ENCODE peak calls at places on chromosomes 2 and 18, in four cellular contexts. I, C, L and M are unnamed samples.

GRCh38 chr18:33755918-33756590 is 178.0 kb downstream of the ASXL3 start:
- DNase-seq in L (no peak), C (peak; percentile 71), I (peak; percentile 29), M (no peak)

GRCh38 chr18:8816805-8817204 is 111.4 kb downstream of the MTCL1 start:
- DNase-seq in L (no peak), I (no peak), C (no peak), M (no peak)

GRCh38 chr2:119022678-119023077 is 80.7 kb downstream of the MARCO start:
- DNase-seq in I (no peak), L (no peak), C (no peak), M (no peak)

GRCh38 chr18:54806526-54806925 is 21.8 kb upstream of the RAB27B start:
- DNase-seq in I (no peak), L (no peak), C (no peak), M (no peak)

GRCh38 chr2:214052235-214052634 is 358.6 kb upstream of the VWC2L start:
- DNase-seq in L (no peak), C (no peak), I (no peak), M (no peak)

GRCh38 chr18:63679820-63680606 is 18.3 kb upstream of the SERPINB3 start:
- DNase-seq in L (no peak), I (peak; percentile 14), C (no peak), M (no peak)

GRCh38 chr2:125227843-125228392 is 1202.8 kb downstream of the CNTNAP5 start:
- DNase-seq in C (no peak), L (no peak), I (no peak), M (no peak)

GRCh38 chr2:111634050-111634784 is 249.8 kb downstream of the ANAPC1 start:
- DNase-seq in C (no peak), L (no peak), I (no peak), M (no peak)

GRCh38 chr2:232528746-232529445 is 2.9 kb downstream of the CHRND start:
- DNase-seq in C (no peak), L (peak; percentile 59), I (no peak), M (no peak)

GRCh38 chr2:108323619-108324018 is 34.9 kb downstream of the SULT1C2 start:
- DNase-seq in I (no peak), C (no peak), L (no peak), M (no peak)

GRCh38 chr2:42328148-42328833 is 32.7 kb downstream of the COX7A2L start:
- DNase-seq in I (peak; percentile 49), L (no peak), C (no peak), M (no peak)

GRCh38 chr2:238290079-238290478 is 1.7 kb upstream of the PER2 start:
- DNase-seq in L (peak; percentile 82), C (peak; percentile 83), I (peak; percentile 100), M (peak; percentile 79)

GRCh38 chr2:62319061-62319460 is 123.1 kb downstream of the B3GNT2 start:
- DNase-seq in L (no peak), C (no peak), I (no peak), M (peak; percentile 49)

GRCh38 chr2:1496394-1496821 is 83.1 kb downstream of the TPO start:
- DNase-seq in I (no peak), C (peak; percentile 13), L (peak; percentile 59), M (no peak)

GRCh38 chr2:39266139-39266805 is 22.5 kb upstream of the CDKL4 start:
- DNase-seq in L (no peak), I (no peak), C (no peak), M (no peak)

GRCh38 chr18:54822872-54823845 is 5.1 kb upstream of the RAB27B start:
- DNase-seq in L (no peak), C (no peak), I (peak; percentile 96), M (no peak)

GRCh38 chr2:187372213-187372612 is 75.8 kb downstream of the CALCRL start:
- DNase-seq in L (no peak), I (no peak), C (no peak), M (no peak)

GRCh38 chr2:23423062-23423872 is 38.3 kb downstream of the KLHL29 start:
- DNase-seq in L (peak; percentile 52), I (no peak), C (no peak), M (no peak)

GRCh38 chr18:14969507-14969906 is 221.5 kb downstream of the ANKRD30B start:
- DNase-seq in I (no peak), L (no peak), C (no peak), M (no peak)

GRCh38 chr2:102376052-102376591 is 20.5 kb downstream of the IL18R1 start:
- DNase-seq in C (no peak), L (no peak), I (no peak), M (no peak)

GRCh38 chr18:23618862-23619387 is 32.6 kb upstream of the NPC1 start:
- DNase-seq in L (peak; percentile 76), I (peak; percentile 55), C (peak; percentile 54), M (no peak)

GRCh38 chr2:151189125-151189524 is 72.5 kb downstream of the RBM43 start:
- DNase-seq in C (no peak), L (no peak), I (no peak), M (no peak)

GRCh38 chr2:206876176-206876575 is 63.1 kb upstream of the CPO start:
- DNase-seq in I (no peak), C (no peak), L (no peak), M (no peak)

GRCh38 chr2:149075868-149076267 is 37.4 kb downstream of the LYPD6B start:
- DNase-seq in L (no peak), I (no peak), C (no peak), M (no peak)

GRCh38 chr2:209422191-209422754 is 1.6 kb upstream of the MAP2 start:
- DNase-seq in I (no peak), L (no peak), C (no peak), M (no peak)

GRCh38 chr2:209426432-209426831 is 2.6 kb downstream of the MAP2 start:
- DNase-seq in I (peak; percentile 56), L (no peak), C (no peak), M (no peak)

GRCh38 chr2:209425082-209426071 is 1.5 kb downstream of the MAP2 start:
- DNase-seq in I (peak; percentile 52), L (no peak), C (no peak), M (peak; percentile 44)

DNA sequence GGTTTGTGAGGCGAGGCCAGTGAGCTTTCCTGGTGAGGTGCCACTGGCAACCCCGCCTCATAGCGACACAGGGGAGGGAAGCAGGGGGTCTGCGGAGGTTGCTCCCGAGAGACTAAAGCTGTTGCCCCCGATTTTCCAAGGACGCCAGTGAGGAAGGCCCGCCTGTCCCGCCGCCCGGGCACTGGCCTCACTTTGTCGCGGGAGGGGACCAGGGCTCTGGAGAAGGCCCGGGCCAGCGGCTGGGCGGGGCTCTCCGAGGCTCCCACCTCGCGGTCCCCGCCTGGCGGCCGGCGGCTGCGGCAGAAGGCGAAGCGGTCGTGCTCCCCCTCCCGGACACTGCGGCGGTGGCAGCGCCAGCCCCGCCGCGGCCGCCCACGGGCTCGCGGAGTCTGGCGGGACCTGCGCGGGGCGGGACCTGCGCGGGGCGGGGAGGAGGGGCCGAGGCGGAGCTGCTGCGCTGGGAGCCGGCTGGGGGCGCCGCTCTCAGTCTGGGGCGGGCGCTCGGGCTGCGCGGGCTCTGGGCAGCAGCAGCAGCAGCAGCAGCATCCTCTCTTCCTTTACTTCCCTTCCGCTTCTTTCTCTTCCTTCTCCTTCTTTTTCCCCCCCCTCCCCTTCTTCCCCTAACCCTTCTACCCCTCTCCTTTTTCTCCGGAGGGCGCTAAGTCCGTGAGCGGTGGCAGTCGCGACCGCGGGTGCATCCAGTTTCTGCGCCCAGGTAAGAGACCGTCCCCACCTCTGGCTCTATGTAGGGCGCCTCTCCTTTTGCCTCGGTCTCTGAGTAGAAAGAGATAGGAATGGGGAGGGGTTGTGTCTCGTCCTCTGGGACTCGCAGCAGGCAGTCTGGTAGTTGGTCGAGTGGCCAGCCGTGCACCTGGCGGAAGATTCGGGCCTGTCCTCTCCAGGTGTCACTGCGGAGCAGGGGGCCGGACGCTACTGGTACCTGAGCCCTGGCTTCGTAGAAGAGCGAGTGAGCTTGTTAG is at the start of gene MAP2:
- DNase-seq in I (peak; percentile 77), C (peak; percentile 82), L (peak; percentile 94), M (peak; percentile 84)
- TF ChIP-seq POLR2A in I (no peak), C (no peak), L (no peak), M (no peak)

DNA sequence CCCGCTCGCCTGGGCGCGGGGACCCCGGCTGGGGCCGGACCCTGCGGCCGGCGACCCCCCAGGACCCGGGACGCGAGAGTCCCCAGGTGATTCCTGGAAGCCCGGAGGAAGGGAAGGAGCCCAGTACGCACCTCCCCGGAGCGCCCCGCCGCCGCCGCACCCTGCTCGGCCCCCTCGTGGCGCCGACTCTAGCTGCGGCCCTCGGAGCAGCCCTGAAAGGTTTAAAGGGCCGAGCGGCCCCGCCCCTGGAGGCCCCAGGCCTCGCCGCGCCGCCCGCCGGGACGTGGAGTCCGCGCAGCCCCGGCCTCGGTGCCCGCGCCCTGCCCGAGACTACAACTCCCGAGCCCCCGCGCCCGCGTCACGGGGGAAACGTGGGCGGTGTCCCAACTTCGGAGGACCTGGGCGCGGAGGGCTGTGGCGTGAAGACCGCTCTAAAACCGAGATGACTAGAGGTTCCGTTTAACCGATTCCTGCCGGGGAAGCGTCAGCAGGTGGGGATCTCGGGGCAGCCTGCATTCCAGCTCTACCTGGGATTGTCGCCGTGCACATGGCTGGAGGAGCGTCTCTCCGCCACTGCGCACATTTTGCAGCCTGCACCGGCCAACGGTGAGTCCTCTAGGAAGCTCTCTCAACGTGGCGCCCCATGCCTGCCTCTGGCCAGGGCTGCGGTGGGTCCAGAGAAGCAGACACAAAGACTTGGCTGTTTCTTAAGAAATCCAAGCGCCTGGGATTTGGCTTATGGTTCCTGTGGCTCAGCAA is at the start of gene TMEM150A:
- DNase-seq in C (peak; percentile 98), I (peak; percentile 88), L (peak; percentile 99), M (peak; percentile 95)
- TF ChIP-seq POLR2A in C (peak; percentile 84), I (peak; percentile 63), L (peak; percentile 92), M (no peak)

DNA sequence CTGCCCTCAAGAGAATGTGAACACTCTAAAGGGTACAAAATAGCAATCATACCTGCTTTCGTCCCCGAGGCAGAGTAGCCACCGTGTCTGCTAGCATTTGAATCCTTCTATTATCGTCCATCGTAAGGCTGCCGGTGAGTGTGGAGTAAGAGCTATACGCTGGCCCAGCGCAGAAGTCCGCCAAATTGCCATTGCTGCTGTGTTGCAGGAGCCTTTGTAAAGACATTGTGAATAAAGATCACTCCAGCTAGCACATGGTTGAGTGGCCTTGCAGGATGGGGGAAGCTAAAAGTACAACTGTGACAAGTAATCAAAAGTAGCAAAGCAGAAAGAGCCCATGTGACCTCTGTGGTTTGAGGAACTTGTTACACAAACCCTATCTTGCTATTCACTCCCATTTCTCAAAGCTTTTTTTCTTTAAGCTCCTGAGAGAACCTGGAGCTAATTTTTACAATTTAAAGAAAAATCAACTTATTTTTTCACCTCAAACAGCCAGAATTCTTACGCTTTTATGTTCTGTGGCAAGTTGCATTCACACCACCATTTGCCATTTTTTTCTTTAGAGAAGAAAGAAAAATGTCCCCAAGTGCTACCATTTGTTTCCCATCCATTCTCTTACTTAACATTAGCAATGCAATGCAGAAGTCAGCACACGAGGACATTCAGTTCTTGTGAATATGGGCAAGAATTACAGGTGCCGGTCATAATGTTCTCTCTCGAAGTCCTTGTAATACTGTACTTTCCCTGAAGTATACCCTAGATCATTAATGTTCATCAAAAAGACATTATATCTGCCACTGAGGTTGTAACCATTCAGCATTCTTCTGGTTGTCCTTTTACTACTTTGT is at the start of gene CYTIP:
- DNase-seq in C (peak; percentile 92), I (no peak), L (peak; percentile 85), M (peak; percentile 75)
- TF ChIP-seq POLR2A in C (peak; percentile 72), I (no peak), L (peak; percentile 92), M (no peak)

DNA sequence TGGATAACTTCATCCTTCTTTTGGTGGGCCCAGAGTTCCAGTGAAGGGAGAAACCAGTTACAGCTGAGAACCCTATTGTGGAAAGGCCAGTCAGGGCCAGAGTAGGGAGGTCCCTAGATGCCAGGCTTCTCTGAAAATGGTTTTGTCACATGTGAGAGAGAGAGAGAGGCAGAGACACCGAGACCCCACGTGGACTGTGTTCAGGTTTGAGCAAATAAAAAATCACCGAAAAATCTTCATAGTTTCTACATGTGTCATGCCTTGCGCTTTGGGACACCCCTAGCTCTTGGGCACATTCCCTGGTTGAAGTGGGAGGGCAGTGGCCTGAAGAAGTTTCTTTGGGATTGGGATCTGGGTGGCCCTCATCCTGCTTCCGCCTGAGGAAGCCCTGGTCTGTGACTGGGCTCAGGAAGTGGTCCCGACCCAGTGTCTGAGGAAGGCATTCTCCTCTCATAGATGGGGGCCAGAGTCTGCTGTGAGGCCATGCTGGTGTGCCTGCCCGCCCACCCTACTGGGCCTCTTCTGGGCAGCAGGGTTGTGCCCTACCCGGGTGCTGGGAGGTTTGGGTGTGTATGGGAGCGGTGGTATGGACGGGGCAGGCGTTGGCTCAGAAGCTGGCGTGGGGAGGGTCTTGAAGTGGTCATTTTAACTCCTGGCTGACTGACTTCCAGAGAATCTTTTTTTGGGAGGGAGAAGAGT is 16.1 kb downstream of the NCK2 start:
- DNase-seq in L (no peak), C (peak; percentile 36), I (no peak), M (no peak)
- TF ChIP-seq POLR2A in L (no peak), C (no peak), I (no peak), M (no peak)